ENCODE peak calls at places on chromosomes 13 and 19, in four cellular contexts. U is Calu3, Q is astrocyte of the cerebellum, R is SK-N-SH. G is an unnamed sample.

GRCh38 chr19:51524661-51525264 is 6.7 kb downstream of the SIGLEC6 start:
- DNase-seq in U (no peak), Q (no peak), R (no peak), G (no peak)

GRCh38 chr19:18286973-18287635 is 5.7 kb upstream of the JUND start:
- DNase-seq in U (no peak), Q (no peak), R (no peak), G (no peak)

GRCh38 chr19:49889687-49890348 is 6.9 kb downstream of the IL4I1 start:
- DNase-seq in U (no peak), Q (peak), R (peak), G (no peak)

GRCh38 chr19:5992756-5993155 is 14.8 kb upstream of the RANBP3 start:
- DNase-seq in U (no peak), Q (no peak), R (no peak), G (no peak)

GRCh38 chr13:112849500-112849899 is 119.5 kb upstream of the MCF2L start:
- DNase-seq in U (peak), Q (peak), R (peak), G (peak)

GRCh38 chr13:51148223-51148951 is 37.3 kb upstream of the C13orf42 start:
- DNase-seq in U (no peak), Q (no peak), R (peak), G (no peak)

GRCh38 chr13:50219743-50220142 is 204.5 kb downstream of the KCNRG start:
- DNase-seq in U (no peak), Q (no peak), R (no peak), G (no peak)

GRCh38 chr19:7867092-7867844 is 6.9 kb downstream of the PRR36 start:
- DNase-seq in U (no peak), Q (no peak), R (no peak), G (no peak)

GRCh38 chr19:30817965-30818364 is 445.8 kb downstream of the ZNF536 start:
- DNase-seq in U (no peak), Q (no peak), R (no peak), G (no peak)

GRCh38 chr19:9498183-9498902 is at the start of gene ZNF560:
- DNase-seq in U (no peak), Q (no peak), R (peak), G (no peak)

GRCh38 chr19:30276312-30276884 is 95.8 kb upstream of the ZNF536 start:
- DNase-seq in U (no peak), Q (no peak), R (no peak), G (no peak)

GRCh38 chr13:37747071-37747612 is 122.4 kb downstream of the TRPC4 start:
- DNase-seq in U (peak), Q (peak), R (no peak), G (peak)

GRCh38 chr13:38348890-38349289 is 761 bp upstream of the UFM1 start:
- DNase-seq in U (no peak), Q (no peak), R (no peak), G (no peak)

GRCh38 chr19:10654610-10655456 is 687 bp downstream of the ILF3 start:
- DNase-seq in U (peak), Q (no peak), R (peak), G (no peak)

GRCh38 chr13:24217601-24218281 is 57.2 kb downstream of the SPATA13 start:
- DNase-seq in U (peak), Q (no peak), R (no peak), G (no peak)

GRCh38 chr19:20067898-20068297 is 9.9 kb upstream of the ZNF90 start:
- DNase-seq in U (no peak), Q (no peak), R (no peak), G (no peak)

GRCh38 chr19:48596679-48597465 is 9.7 kb upstream of the SPACA4 start:
- DNase-seq in U (no peak), Q (no peak), R (no peak), G (no peak)

GRCh38 chr19:15315101-15315500 is 17.2 kb downstream of the BRD4 start:
- DNase-seq in U (no peak), Q (no peak), R (no peak), G (no peak)

GRCh38 chr13:30572859-30573275 is 44.9 kb upstream of the USPL1 start:
- DNase-seq in U (no peak), Q (no peak), R (peak), G (no peak)

GRCh38 chr13:27839809-27840467 is 47.7 kb downstream of the GSX1 start:
- DNase-seq in U (no peak), Q (no peak), R (no peak), G (no peak)

GRCh38 chr19:42396248-42396541 is 6.1 kb upstream of the CNFN start:
- DNase-seq in U (no peak), Q (no peak), R (peak), G (no peak)

GRCh38 chr13:34207334-34207733 is 389.4 kb downstream of the RFC3 start:
- DNase-seq in U (peak), Q (peak), R (no peak), G (peak)

GRCh38 chr13:29922896-29923295 is 72.5 kb upstream of the UBL3 start:
- DNase-seq in U (no peak), Q (peak), R (no peak), G (no peak)

GRCh38 chr13:82356667-82357066 is 1525.6 kb downstream of the SLITRK1 start:
- DNase-seq in U (no peak), Q (no peak), R (no peak), G (no peak)

GRCh38 chr19:6587093-6587820 is 3.7 kb downstream of the CD70 start:
- DNase-seq in U (no peak), Q (no peak), R (no peak), G (no peak)

GRCh38 chr13:24905242-24905641 is 141.3 kb downstream of the RNF17 start:
- DNase-seq in U (no peak), Q (no peak), R (no peak), G (no peak)

GRCh38 chr13:114151565-114152284 is 19.3 kb upstream of the RASA3 start:
- DNase-seq in U (peak), Q (no peak), R (no peak), G (no peak)

GRCh38 chr13:52405767-52406494 is at the start of gene THSD1:
- DNase-seq in U (peak), Q (no peak), R (peak), G (no peak)

GRCh38 chr19:38264486-38265212 is at the start of gene SPINT2:
- DNase-seq in U (no peak), Q (no peak), R (peak), G (no peak)

GRCh38 chr19:32828139-32828538 is 41.4 kb downstream of the SLC7A9 start:
- DNase-seq in U (no peak), Q (no peak), R (no peak), G (no peak)

GRCh38 chr13:105518086-105518485 is 1017.4 kb downstream of the EFNB2 start:
- DNase-seq in U (no peak), Q (no peak), R (no peak), G (no peak)

GRCh38 chr19:58551577-58552471 is 3.1 kb downstream of the CHMP2A start:
- DNase-seq in U (no peak), Q (no peak), R (no peak), G (no peak)

GRCh38 chr19:58552655-58553054 is 2.2 kb downstream of the CHMP2A start:
- DNase-seq in U (no peak), Q (no peak), R (no peak), G (no peak)

GRCh38 chr19:58549664-58550361 is 5.1 kb downstream of the CHMP2A start:
- DNase-seq in U (no peak), Q (no peak), R (no peak), G (no peak)

GRCh38 chr19:58550362-58551122 is 4.4 kb downstream of the CHMP2A start:
- DNase-seq in U (no peak), Q (no peak), R (no peak), G (no peak)

GRCh38 chr19:58551123-58551497 is 3.8 kb downstream of the CHMP2A start:
- DNase-seq in U (no peak), Q (no peak), R (no peak), G (no peak)
- TF ChIP-seq CTCF in U (no peak), Q (no peak), R (no peak), G (no peak)

DNA sequence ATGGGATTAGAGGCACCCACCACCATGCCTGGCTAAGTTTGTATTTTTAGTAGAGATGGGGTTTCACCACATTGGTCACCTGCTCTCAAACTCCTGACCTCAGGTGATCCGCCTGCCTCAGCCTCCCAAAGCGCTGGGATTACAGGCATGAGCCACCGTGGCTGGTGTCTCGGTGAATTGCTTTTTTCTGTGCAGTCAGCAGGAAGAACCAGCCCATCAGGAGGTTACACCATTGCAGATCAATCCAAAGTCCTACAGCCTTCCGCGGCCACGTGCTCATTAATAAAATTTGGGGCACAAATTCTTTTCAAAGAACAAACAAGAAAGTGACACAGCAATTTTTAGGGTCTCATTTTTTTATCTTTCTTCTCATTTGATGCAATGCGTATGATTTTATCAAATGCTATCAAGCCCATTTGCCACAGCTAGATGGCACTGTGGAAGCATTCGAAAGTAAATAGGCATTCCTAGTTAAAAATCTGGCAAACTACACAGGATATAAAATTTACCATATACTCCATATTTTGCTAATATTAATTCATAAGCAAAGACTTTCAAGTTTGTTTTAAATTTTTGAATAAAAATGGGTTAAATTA is 54.4 kb upstream of the ZNF835 start:
- DNase-seq in U (no peak), Q (no peak), R (peak), G (no peak)
- TF ChIP-seq CTCF in U (no peak), Q (peak), R (peak), G (peak)

DNA sequence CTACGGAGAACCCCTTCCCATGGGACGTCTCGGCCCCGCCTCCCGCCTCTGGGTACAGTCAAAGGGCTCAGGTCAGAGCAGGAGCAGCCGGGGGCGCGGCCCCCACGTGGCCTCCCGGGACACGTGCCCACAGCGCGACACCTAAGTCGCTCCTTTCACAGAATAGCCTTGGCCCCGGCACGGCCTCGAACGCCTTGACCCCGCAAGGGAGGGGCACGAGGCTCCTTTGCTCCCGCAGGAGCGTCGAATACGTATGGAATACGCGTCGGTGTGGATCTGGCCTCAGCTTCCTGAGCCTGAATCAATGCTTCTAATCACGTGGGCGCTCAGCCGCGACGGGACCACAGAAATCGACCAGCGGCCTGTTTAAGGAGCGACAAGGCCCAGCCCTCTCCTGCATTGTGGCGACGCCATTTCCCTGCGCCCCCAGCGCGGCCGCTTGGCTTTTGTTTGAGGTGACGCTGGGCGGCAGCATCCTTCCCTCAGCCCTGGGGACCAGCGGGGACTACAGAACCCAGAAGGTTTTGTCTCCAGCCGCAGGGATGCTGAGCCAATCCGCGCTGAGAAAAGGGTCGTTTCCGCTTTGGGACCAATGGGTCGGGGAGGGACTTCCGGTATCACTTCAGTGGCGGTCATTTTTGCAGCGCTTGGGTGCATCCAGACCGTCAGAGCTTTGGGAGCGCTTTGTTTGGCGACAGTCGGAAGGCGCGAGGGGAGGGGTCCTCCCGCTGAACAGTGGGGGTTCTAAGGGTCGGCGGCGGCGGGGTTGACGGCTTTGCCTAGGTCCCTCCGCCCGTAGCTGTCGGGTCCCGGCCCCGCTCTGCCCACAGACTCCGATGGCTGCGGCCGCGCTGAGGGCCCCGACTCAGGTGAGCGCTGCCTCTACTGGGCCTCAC is at the start of gene ZIK1:
- DNase-seq in U (no peak), Q (peak), R (peak), G (peak)
- TF ChIP-seq CTCF in U (no peak), Q (no peak), R (no peak), G (peak)

GRCh38 chr19:1811942-1812425 is at the start of gene ATP8B3:
- DNase-seq in U (peak), Q (no peak), R (peak), G (no peak)

GRCh38 chr19:1814391-1814790 is 2.3 kb upstream of the ATP8B3 start:
- DNase-seq in U (no peak), Q (no peak), R (no peak), G (no peak)

GRCh38 chr19:1813837-1814217 is 1.8 kb upstream of the ATP8B3 start:
- DNase-seq in U (no peak), Q (no peak), R (no peak), G (no peak)

GRCh38 chr19:1812426-1813196 is 535 bp upstream of the ATP8B3 start:
- DNase-seq in U (peak), Q (peak), R (peak), G (peak)

GRCh38 chr19:1813197-1813836 is 1.2 kb upstream of the ATP8B3 start:
- DNase-seq in U (no peak), Q (no peak), R (no peak), G (no peak)
- TF ChIP-seq CTCF in U (no peak), Q (no peak), R (peak), G (no peak)

GRCh38 chr19:35476149-35476548 is 14.1 kb downstream of the KRTDAP start:
- DNase-seq in U (peak), Q (no peak), R (no peak), G (no peak)
- TF ChIP-seq CTCF in U (no peak), Q (peak), R (peak), G (peak)

DNA sequence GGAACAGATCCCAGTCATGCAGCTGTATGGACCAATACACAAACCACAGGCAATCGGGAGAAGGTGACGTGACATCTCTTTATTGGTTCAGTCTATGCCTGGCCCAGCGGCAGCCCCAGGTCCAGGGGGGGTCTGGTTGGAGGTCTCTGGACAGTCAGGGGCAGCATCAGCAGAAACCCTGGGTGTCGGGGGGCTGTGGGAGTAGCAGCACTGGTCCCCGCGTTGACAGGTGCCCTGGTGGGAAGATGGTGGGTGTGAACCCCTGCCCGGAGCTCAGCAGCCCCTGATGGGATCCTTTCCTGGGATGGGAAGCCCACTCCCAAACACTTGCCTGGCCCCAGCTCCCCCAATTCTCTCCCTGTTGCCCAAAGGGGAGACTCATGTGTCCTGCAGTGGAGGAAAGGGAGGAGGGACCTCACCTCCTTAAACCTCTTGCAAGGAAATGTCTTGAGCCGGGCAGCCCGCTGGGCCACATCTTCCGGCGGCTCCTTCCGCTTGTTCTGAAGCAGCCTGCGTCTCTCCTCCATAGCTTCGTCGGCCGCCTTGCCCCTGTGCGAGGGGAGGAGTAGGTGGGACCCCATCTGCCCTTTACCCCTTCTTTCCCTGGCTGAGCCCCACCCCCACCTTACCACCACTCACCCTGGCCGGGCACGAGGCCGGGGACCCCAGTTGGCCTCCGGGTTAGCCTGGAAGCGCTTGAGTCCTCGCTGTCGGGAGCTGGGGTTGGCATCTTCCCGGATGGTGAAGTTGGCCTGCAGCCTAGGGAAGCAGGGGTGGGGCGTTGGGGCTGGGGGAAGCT is 2.4 kb upstream of the LYL1 start:
- DNase-seq in U (no peak), Q (no peak), R (no peak), G (no peak)
- TF ChIP-seq CTCF in U (no peak), Q (no peak), R (no peak), G (no peak)

GRCh38 chr19:3660493-3661219 is 34.1 kb upstream of the CACTIN start:
- DNase-seq in U (no peak), Q (no peak), R (no peak), G (no peak)

GRCh38 chr19:3665681-3666544 is 34.4 kb downstream of the PIP5K1C start:
- DNase-seq in U (peak), Q (no peak), R (peak), G (no peak)

GRCh38 chr19:3664879-3665642 is 35.2 kb downstream of the PIP5K1C start:
- DNase-seq in U (no peak), Q (no peak), R (no peak), G (no peak)

GRCh38 chr19:3661284-3662238 is 35.0 kb upstream of the CACTIN start:
- DNase-seq in U (no peak), Q (no peak), R (no peak), G (no peak)

GRCh38 chr19:3663838-3664237 is 36.4 kb downstream of the PIP5K1C start:
- DNase-seq in U (no peak), Q (no peak), R (no peak), G (no peak)
- TF ChIP-seq CTCF in U (no peak), Q (no peak), R (no peak), G (no peak)

DNA sequence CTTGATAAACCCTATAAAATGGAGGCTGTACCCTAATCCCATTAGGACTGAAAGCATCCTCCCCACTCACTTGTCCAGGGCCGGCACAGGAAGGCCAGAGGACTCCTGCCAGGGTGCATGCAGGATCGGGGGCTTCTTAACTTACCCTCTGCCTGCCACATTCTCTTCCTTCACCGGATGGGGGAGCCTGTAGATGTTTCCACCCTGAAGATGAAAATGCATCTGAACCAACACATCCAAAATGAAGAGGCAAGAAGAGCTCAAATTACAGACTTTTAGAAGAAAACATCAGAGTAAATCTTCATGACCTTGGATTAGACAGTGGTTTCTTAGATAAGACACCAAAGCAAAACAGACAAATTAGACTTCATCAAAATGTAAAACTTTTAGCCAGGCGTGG is 25.9 kb upstream of the NAPA start:
- DNase-seq in U (no peak), Q (peak), R (no peak), G (no peak)
- TF ChIP-seq CTCF in U (no peak), Q (peak), R (peak), G (peak)

GRCh38 chr19:40570313-40571004 is 6.2 kb upstream of the SHKBP1 start:
- DNase-seq in U (peak), Q (peak), R (peak), G (peak)
- TF ChIP-seq CTCF in U (no peak), Q (peak), R (no peak), G (no peak)